ENCODE peak calls at places on chromosomes 12 and 14, in four cellular contexts. F is neural progenitor cell, Z is ascending aorta, E is HFF-Myc. R is an unnamed sample.

GRCh38 chr14:76050250-76050649 is 64.7 kb downstream of the IFT43 start:
- DNase-seq in F (no peak), Z (no peak), E (no peak), R (no peak)

GRCh38 chr12:64532734-64533351 is 77.5 kb upstream of the RASSF3 start:
- DNase-seq in F (no peak), Z (no peak), E (no peak), R (no peak)

GRCh38 chr14:65566820-65567522 is 154.4 kb downstream of the FUT8 start:
- DNase-seq in F (no peak), Z (no peak), E (no peak), R (no peak)

GRCh38 chr12:123150804-123151678 is at the start of gene PITPNM2:
- DNase-seq in F (peak), Z (no peak), E (no peak), R (no peak)

GRCh38 chr12:57239587-57240068 is 10.1 kb downstream of the SHMT2 start:
- DNase-seq in F (no peak), Z (no peak), E (no peak), R (no peak)

GRCh38 chr14:73834258-73834620 is 17.4 kb upstream of the PTGR2 start:
- DNase-seq in F (no peak), Z (no peak), E (no peak), R (no peak)

GRCh38 chr12:104828015-104828414 is 130.1 kb downstream of the SLC41A2 start:
- DNase-seq in F (no peak), Z (no peak), E (no peak), R (no peak)

GRCh38 chr12:9796346-9796745 is 30.9 kb upstream of the KLRF1 start:
- DNase-seq in F (no peak), Z (no peak), E (no peak), R (no peak)

GRCh38 chr12:108523365-108523764 is 8.3 kb downstream of the FICD start:
- DNase-seq in F (no peak), Z (no peak), E (no peak), R (no peak)

GRCh38 chr14:63565448-63565847 is 22.3 kb upstream of the PPP2R5E start:
- DNase-seq in F (no peak), Z (no peak), E (no peak), R (no peak)

GRCh38 chr14:101934751-101935150 is 29.6 kb upstream of the DYNC1H1 start:
- DNase-seq in F (no peak), Z (no peak), E (no peak), R (no peak)

GRCh38 chr12:26030371-26030770 is 71.9 kb downstream of the RASSF8 start:
- DNase-seq in F (no peak), Z (no peak), E (no peak), R (no peak)
- H3K4me3 ChIP-seq in F (no peak), Z (peak), E (no peak), R (no peak)

GRCh38 chr12:116958402-116959197 is 47.9 kb downstream of the FBXW8 start:
- DNase-seq in F (no peak), Z (no peak), E (no peak), R (no peak)
- H3K4me3 ChIP-seq in F (no peak), Z (no peak), E (no peak), R (no peak)

GRCh38 chr12:118015944-118016343 is 559 bp upstream of the RFC5 start:
- DNase-seq in F (no peak), Z (no peak), E (no peak), R (no peak)

GRCh38 chr12:118016424-118017264 is at the start of gene RFC5:
- DNase-seq in F (peak), Z (peak), E (peak), R (peak)

GRCh38 chr12:118015306-118015705 is 1.2 kb upstream of the RFC5 start:
- DNase-seq in F (no peak), Z (no peak), E (no peak), R (no peak)

GRCh38 chr12:118020036-118020435 is 3.5 kb downstream of the RFC5 start:
- DNase-seq in F (no peak), Z (no peak), E (no peak), R (no peak)

GRCh38 chr12:118017926-118018325 is 1.4 kb downstream of the RFC5 start:
- DNase-seq in F (no peak), Z (no peak), E (no peak), R (no peak)
- H3K4me3 ChIP-seq in F (peak), Z (no peak), E (peak), R (no peak)

GRCh38 chr12:49967777-49968250 is 4.9 kb upstream of the AQP6 start:
- DNase-seq in F (no peak), Z (no peak), E (no peak), R (no peak)
- H3K4me3 ChIP-seq in F (peak), Z (peak), E (peak), R (peak)

GRCh38 chr14:32940066-32940651 is 1.5 kb downstream of the NPAS3 start:
- DNase-seq in F (peak), Z (no peak), E (no peak), R (no peak)

GRCh38 chr14:32938719-32939253 is at the start of gene NPAS3:
- DNase-seq in F (peak), Z (no peak), E (no peak), R (no peak)

GRCh38 chr14:32941668-32942065 is 3.0 kb downstream of the NPAS3 start:
- DNase-seq in F (no peak), Z (no peak), E (no peak), R (no peak)

GRCh38 chr14:32940711-32941667 is 2.3 kb downstream of the NPAS3 start:
- DNase-seq in F (no peak), Z (no peak), E (no peak), R (no peak)

GRCh38 chr14:32939254-32940065 is 781 bp downstream of the NPAS3 start:
- DNase-seq in F (peak), Z (no peak), E (no peak), R (peak)
- H3K4me3 ChIP-seq in F (peak), Z (peak), E (peak), R (peak)

DNA sequence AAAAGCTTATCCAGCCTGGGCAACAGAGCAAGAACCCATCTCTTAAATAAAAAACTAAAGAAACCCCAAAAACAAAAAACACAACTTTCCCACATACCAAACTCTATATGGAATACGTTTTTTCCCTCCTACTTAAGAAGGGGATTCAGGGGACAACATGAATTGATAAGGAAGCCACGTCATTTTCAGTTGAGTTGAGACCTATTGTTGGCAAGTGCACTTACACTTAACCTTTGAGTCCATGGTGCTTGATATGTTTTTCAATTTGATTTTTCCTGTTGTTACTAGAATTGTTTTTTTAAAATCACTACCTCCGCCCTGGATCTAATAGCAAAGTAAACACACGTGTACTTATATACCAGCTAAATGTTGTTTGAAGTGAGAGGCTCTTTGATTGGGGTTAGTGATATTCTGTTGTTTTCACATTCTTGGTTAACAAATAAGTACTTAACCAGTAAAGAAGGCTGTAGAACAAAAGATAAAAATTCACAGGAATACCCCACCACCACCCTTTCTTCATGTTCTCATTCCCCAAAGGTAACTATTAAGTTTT is 2.0 kb downstream of the FAM177A1 start:
- DNase-seq in F (no peak), Z (no peak), E (no peak), R (no peak)
- H3K4me3 ChIP-seq in F (no peak), Z (peak), E (no peak), R (no peak)

GRCh38 chr12:48183091-48183875 is at the start of gene CCDC184:
- DNase-seq in F (peak), Z (no peak), E (peak), R (no peak)
- H3K4me3 ChIP-seq in F (peak), Z (peak), E (peak), R (peak)

GRCh38 chr14:28494196-28494595 is 272.4 kb upstream of the FOXG1 start:
- DNase-seq in F (no peak), Z (no peak), E (no peak), R (peak)
- H3K4me3 ChIP-seq in F (no peak), Z (no peak), E (no peak), R (no peak)

R was measured in skeletal muscle cell.